ENCODE peak calls at places on chromosomes 4 and X, in five cellular contexts. E is breast epithelium, Z is upper lobe of left lung, G is aorta, I is right cardiac atrium. N is an unnamed sample.

GRCh38 chr4:146379744-146380143 is 142.0 kb downstream of the SLC10A7 start:
- DNase-seq in E (no peak), Z (no peak), G (no peak), I (no peak), N (no peak)

GRCh38 chrX:154714925-154715324 is 36.0 kb downstream of the GAB3 start:
- DNase-seq in E (no peak), Z (no peak), G (no peak), I (no peak), N (no peak)

GRCh38 chr4:94534401-94535312 is 82.9 kb downstream of the PDLIM5 start:
- DNase-seq in E (no peak), Z (no peak), G (no peak), I (no peak), N (no peak)

GRCh38 chrX:150146271-150146888 is 208.1 kb upstream of the EOLA2 start:
- DNase-seq in E (no peak), Z (no peak), G (no peak), I (peak), N (no peak)

GRCh38 chr4:92121099-92121498 is 182.7 kb upstream of the GRID2 start:
- DNase-seq in E (no peak), Z (no peak), G (no peak), I (no peak), N (no peak)

GRCh38 chr4:73620115-73620792 is at the start of gene RASSF6:
- DNase-seq in E (no peak), Z (peak), G (peak), I (no peak), N (no peak)

GRCh38 chr4:10312568-10312967 is 144.7 kb downstream of the ZNF518B start:
- DNase-seq in E (no peak), Z (no peak), G (no peak), I (no peak), N (no peak)

GRCh38 chr4:120005527-120005926 is 61.1 kb downstream of the MAD2L1 start:
- DNase-seq in E (no peak), Z (no peak), G (no peak), I (no peak), N (no peak)

GRCh38 chrX:155094468-155095061 is 23.3 kb downstream of the BRCC3 start:
- DNase-seq in E (no peak), Z (no peak), G (no peak), I (no peak), N (no peak)

GRCh38 chrX:35798042-35798441 is at the start of gene MAGEB16:
- DNase-seq in E (no peak), Z (no peak), G (no peak), I (no peak), N (no peak)

GRCh38 chrX:118655561-118656246 is 71.7 kb upstream of the IL13RA1 start:
- DNase-seq in E (no peak), Z (no peak), G (no peak), I (no peak), N (no peak)

GRCh38 chr4:114780205-114780604 is 181.6 kb downstream of the UGT8 start:
- DNase-seq in E (no peak), Z (no peak), G (no peak), I (no peak), N (peak)

GRCh38 chr4:76307670-76308014 is 1.1 kb downstream of the STBD1 start:
- DNase-seq in E (no peak), Z (no peak), G (no peak), I (peak), N (no peak)

GRCh38 chr4:157221895-157222763 is 1.6 kb downstream of the GRIA2 start:
- DNase-seq in E (peak), Z (peak), G (peak), I (no peak), N (peak)

GRCh38 chrX:129622757-129623301 is 31.9 kb downstream of the APLN start:
- DNase-seq in E (peak), Z (no peak), G (no peak), I (no peak), N (no peak)

GRCh38 chr4:164501074-164501473 is 252.9 kb upstream of the SMIM31 start:
- DNase-seq in E (no peak), Z (no peak), G (no peak), I (no peak), N (no peak)

GRCh38 chr4:98522603-98523395 is 135.6 kb downstream of the TSPAN5 start:
- DNase-seq in E (no peak), Z (no peak), G (no peak), I (no peak), N (no peak)

GRCh38 chr4:184064877-184065276 is 152.8 kb downstream of the ENPP6 start:
- DNase-seq in E (no peak), Z (no peak), G (no peak), I (no peak), N (no peak)

GRCh38 chr4:127307996-127308395 is 324.8 kb upstream of the INTU start:
- DNase-seq in E (no peak), Z (no peak), G (no peak), I (no peak), N (no peak)

GRCh38 chrX:43559643-43560042 is 96.5 kb upstream of the MAOA start:
- DNase-seq in E (no peak), Z (no peak), G (no peak), I (peak), N (no peak)

GRCh38 chr4:113919611-113920010 is 59.8 kb downstream of the ARSJ start:
- DNase-seq in E (no peak), Z (no peak), G (no peak), I (no peak), N (no peak)

GRCh38 chr4:127975121-127975770 is 10.0 kb downstream of the ABHD18 start:
- DNase-seq in E (no peak), Z (no peak), G (no peak), I (no peak), N (no peak)

GRCh38 chr4:7389719-7390118 is 45.0 kb downstream of the PSAPL1 start:
- DNase-seq in E (peak), Z (no peak), G (peak), I (no peak), N (no peak)

GRCh38 chr4:184267673-184268573 is 50.2 kb upstream of the ENPP6 start:
- DNase-seq in E (no peak), Z (no peak), G (no peak), I (no peak), N (no peak)

GRCh38 chr4:677431-678293 is 3.3 kb downstream of the MYL5 start:
- DNase-seq in E (no peak), Z (peak), G (no peak), I (no peak), N (no peak)

GRCh38 chr4:521636-522330 is 22.8 kb downstream of the PIGG start:
- DNase-seq in E (no peak), Z (no peak), G (no peak), I (no peak), N (no peak)

GRCh38 chrX:72727846-72728245 is 13.7 kb upstream of the PHKA1 start:
- DNase-seq in E (no peak), Z (no peak), G (no peak), I (no peak), N (no peak)

GRCh38 chr4:121990489-121990888 is 38.6 kb upstream of the TRPC3 start:
- DNase-seq in E (no peak), Z (no peak), G (no peak), I (no peak), N (no peak)

GRCh38 chrX:38868941-38869378 is 67.7 kb downstream of the MID1IP1 start:
- DNase-seq in E (no peak), Z (no peak), G (no peak), I (no peak), N (no peak)

GRCh38 chrX:149518236-149518635 is 13.1 kb upstream of the IDS start:
- DNase-seq in E (no peak), Z (no peak), G (no peak), I (no peak), N (no peak)

GRCh38 chr4:141636771-141637460 is 533 bp downstream of the IL15 start:
- DNase-seq in E (no peak), Z (peak), G (peak), I (peak), N (no peak)

GRCh38 chr4:4254666-4255065 is 6.6 kb upstream of the TMEM128 start:
- DNase-seq in E (no peak), Z (no peak), G (no peak), I (no peak), N (peak)
- H3K27ac ChIP-seq in E (no peak), Z (no peak), G (no peak), I (no peak), N (peak)

GRCh38 chr4:152100378-152101201 is 339.8 kb upstream of the GATB start:
- DNase-seq in E (no peak), Z (no peak), G (no peak), I (no peak), N (no peak)
- H3K27ac ChIP-seq in E (no peak), Z (peak), G (no peak), I (no peak), N (no peak)

GRCh38 chr4:57110635-57111546 is 706 bp upstream of the IGFBP7 start:
- DNase-seq in E (no peak), Z (peak), G (no peak), I (peak), N (no peak)

GRCh38 chr4:57113870-57114269 is 3.7 kb upstream of the IGFBP7 start:
- DNase-seq in E (no peak), Z (no peak), G (no peak), I (no peak), N (no peak)

GRCh38 chr4:57109847-57110634 is at the start of gene IGFBP7:
- DNase-seq in E (no peak), Z (peak), G (peak), I (peak), N (no peak)

GRCh38 chr4:57104706-57105560 is 5.3 kb downstream of the IGFBP7 start:
- DNase-seq in E (no peak), Z (no peak), G (no peak), I (no peak), N (no peak)

GRCh38 chr4:57109530-57109846 is 697 bp downstream of the IGFBP7 start:
- DNase-seq in E (no peak), Z (no peak), G (peak), I (no peak), N (no peak)
- H3K27ac ChIP-seq in E (peak), Z (peak), G (peak), I (peak), N (peak)

DNA sequence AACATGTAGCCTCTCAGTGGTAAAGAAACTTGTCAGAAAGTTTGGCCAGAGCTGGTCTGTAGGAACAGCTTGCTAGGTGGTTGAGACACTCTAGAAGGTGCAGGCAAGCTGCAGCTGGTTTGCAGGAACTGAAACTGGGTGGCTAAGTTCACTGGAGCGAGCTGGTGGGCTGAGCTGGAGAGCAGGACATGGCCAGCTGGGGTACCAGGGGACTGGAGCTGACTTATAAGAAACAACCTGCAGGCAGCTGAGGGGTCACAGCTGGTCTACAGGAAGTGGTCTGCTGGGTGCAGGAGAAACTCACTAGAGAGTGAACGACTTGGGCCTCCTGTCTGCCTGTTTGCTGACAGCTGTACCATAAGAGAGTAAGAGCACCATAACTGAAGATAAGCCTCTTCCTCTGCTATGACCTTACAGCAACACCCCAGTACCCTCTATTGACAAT is 157.1 kb upstream of the LNX1 start:
- DNase-seq in E (no peak), Z (no peak), G (no peak), I (no peak), N (no peak)
- H3K27ac ChIP-seq in E (no peak), Z (no peak), G (no peak), I (no peak), N (no peak)

GRCh38 chrX:68433981-68434299 is 645 bp upstream of the OPHN1 start:
- DNase-seq in E (no peak), Z (no peak), G (no peak), I (no peak), N (no peak)
- H3K27ac ChIP-seq in E (peak), Z (peak), G (peak), I (peak), N (peak)

DNA sequence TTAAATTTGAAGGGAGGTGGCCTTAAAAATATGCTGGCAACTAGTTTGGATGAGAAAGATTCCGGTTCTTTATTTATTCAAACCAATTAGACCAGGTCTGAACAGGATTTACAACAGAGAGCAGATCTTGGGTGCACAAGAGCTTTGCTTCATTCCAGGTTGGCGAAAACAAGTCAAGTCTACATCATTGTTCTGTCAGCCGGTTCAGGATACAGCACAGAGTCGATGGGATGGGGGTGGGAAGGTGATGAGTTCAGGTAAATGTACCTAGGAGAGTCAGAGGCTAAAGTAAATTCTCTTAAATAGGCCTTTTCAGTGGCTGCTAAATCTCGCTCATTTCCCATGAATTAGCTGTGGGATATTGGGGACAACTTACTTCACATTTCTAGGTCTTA is 882 bp upstream of the STIM2 start:
- DNase-seq in E (no peak), Z (no peak), G (no peak), I (no peak), N (no peak)
- H3K27ac ChIP-seq in E (peak), Z (peak), G (no peak), I (no peak), N (peak)

GRCh38 chr4:110092646-110093045 is 105.8 kb downstream of the ELOVL6 start:
- DNase-seq in E (no peak), Z (no peak), G (no peak), I (no peak), N (no peak)
- H3K27ac ChIP-seq in E (no peak), Z (no peak), G (no peak), I (no peak), N (no peak)

N was measured in caudate nucleus.